ENCODE peak calls at places on chromosomes 1 and 21, in five cellular contexts. Y is activated CD8-positive, alpha-beta memory T cell treated with anti-CD3 and anti-CD28 coated beads, Interleukin-2, amount 50 U/mL, for 48 hours; U is PC-3; I is Right ventricle myocardium inferior; M is progenitor cell of endocrine pancreas. K is an unnamed sample.

GRCh38 chr21:38531610-38532009 is 33.3 kb upstream of the ERG start:
- DNase-seq in Y (no peak), I (no peak), M (no peak), U (no peak), K (no peak)

GRCh38 chr1:19178734-19179398 is 31.2 kb downstream of the UBR4 start:
- DNase-seq in Y (no peak), I (no peak), U (no peak), M (no peak), K (no peak)

GRCh38 chr1:186849271-186849671 is 20.5 kb downstream of the PLA2G4A start:
- DNase-seq in I (no peak), U (no peak), Y (no peak), M (no peak), K (no peak)

GRCh38 chr1:29379438-29380073 is 143.2 kb downstream of the PTPRU start:
- DNase-seq in Y (peak; percentile 47), I (no peak), U (peak; percentile 66), M (peak; percentile 2), K (no peak)

GRCh38 chr1:230423261-230423660 is 2.9 kb downstream of the PGBD5 start:
- DNase-seq in U (no peak), I (no peak), M (no peak), Y (no peak), K (no peak)

GRCh38 chr21:29230541-29231275 is 68.0 kb upstream of the BACH1 start:
- DNase-seq in Y (no peak), I (no peak), M (no peak), U (no peak), K (no peak)

GRCh38 chr1:14924455-14925325 is 228.9 kb upstream of the TMEM51 start:
- DNase-seq in M (no peak), U (peak; percentile 36), Y (peak; percentile 54), I (no peak), K (peak; percentile 81)

GRCh38 chr1:60972841-60973364 is 109.5 kb upstream of the NFIA start:
- DNase-seq in Y (no peak), M (no peak), I (no peak), U (peak; percentile 83), K (no peak)

GRCh38 chr1:93690341-93690740 is 8.7 kb upstream of the BCAR3 start:
- DNase-seq in I (no peak), Y (no peak), M (no peak), U (no peak), K (no peak)

GRCh38 chr1:81330521-81330920 is 470.2 kb upstream of the ADGRL2 start:
- DNase-seq in Y (no peak), I (no peak), M (no peak), U (no peak), K (no peak)

GRCh38 chr1:245690153-245690552 is 535.4 kb downstream of the KIF26B start:
- DNase-seq in M (no peak), U (no peak), Y (no peak), I (no peak), K (no peak)

GRCh38 chr21:37060296-37060695 is 12.6 kb downstream of the PIGP start:
- DNase-seq in I (peak; percentile 64), U (peak; percentile 97), M (no peak), Y (no peak), K (peak; percentile 37)

GRCh38 chr1:24438423-24438901 is 22.9 kb downstream of the NIPAL3 start:
- DNase-seq in U (no peak), I (peak; percentile 80), M (no peak), Y (no peak), K (peak; percentile 74)

GRCh38 chr1:168964478-168964877 is 142.0 kb upstream of the ATP1B1 start:
- DNase-seq in I (no peak), U (no peak), M (no peak), Y (no peak), K (no peak)

GRCh38 chr1:152886758-152887409 is 8.8 kb downstream of the SMCP start:
- DNase-seq in M (no peak), I (no peak), U (no peak), Y (no peak), K (no peak)

GRCh38 chr1:189033171-189033570 is 1444.5 kb downstream of the BRINP3 start:
- DNase-seq in I (no peak), Y (no peak), M (no peak), U (no peak), K (no peak)

GRCh38 chr1:187877220-187877619 is 1048.5 kb downstream of the PLA2G4A start:
- DNase-seq in M (no peak), Y (no peak), U (no peak), I (no peak), K (no peak)

GRCh38 chr1:53629101-53629691 is 109.8 kb downstream of the GLIS1 start:
- DNase-seq in M (peak; percentile 6), I (no peak), U (no peak), Y (no peak), K (no peak)

GRCh38 chr1:171740356-171740863 is 1.5 kb downstream of the VAMP4 start:
- DNase-seq in U (peak; percentile 31), Y (no peak), I (no peak), M (no peak), K (no peak)

GRCh38 chr1:99533909-99534907 is 111.7 kb upstream of the PALMD start:
- DNase-seq in Y (no peak), U (no peak), I (no peak), M (no peak), K (no peak)

GRCh38 chr1:5623399-5623798 is 368.8 kb downstream of the NPHP4 start:
- DNase-seq in M (no peak), U (no peak), I (no peak), Y (no peak), K (no peak)

GRCh38 chr1:89022167-89022959 is at the start of gene GBP3:
- DNase-seq in I (no peak), Y (no peak), U (peak; percentile 70), M (no peak), K (no peak)

GRCh38 chr1:214317300-214317699 is 36.3 kb downstream of the SMYD2 start:
- DNase-seq in M (no peak), Y (no peak), I (no peak), U (no peak), K (no peak)

GRCh38 chr21:33870768-33871167 is 44.8 kb downstream of the ATP5PO start:
- DNase-seq in Y (no peak), I (no peak), M (no peak), U (no peak), K (no peak)

GRCh38 chr1:181452746-181453145 is 30.6 kb upstream of the CACNA1E start:
- DNase-seq in Y (no peak), I (no peak), U (no peak), M (no peak), K (no peak)

GRCh38 chr1:45200435-45200834 is 6.0 kb downstream of the ZSWIM5 start:
- DNase-seq in Y (no peak), M (no peak), I (no peak), U (no peak), K (no peak)